ENCODE peak calls at places on chromosomes 13 and 19, in four cellular contexts. J is HepG2, X is GM12878, K is K562. D is an unnamed sample.

GRCh38 chr19:6393982-6394412 is 1.0 kb upstream of the GTF2F1 start:
- DNase-seq in X (peak; percentile 63), J (no peak), K (no peak), D (no peak)

GRCh38 chr19:47093841-47094240 is 19.7 kb downstream of the ZC3H4 start:
- DNase-seq in X (no peak), J (no peak), K (no peak), D (no peak)

GRCh38 chr19:50258918-50259372 is 55.5 kb downstream of the MYH14 start:
- DNase-seq in K (peak; percentile 67), J (no peak), X (no peak), D (peak; percentile 42)

GRCh38 chr19:10872551-10873107 is 1.3 kb downstream of the CARM1 start:
- DNase-seq in X (no peak), J (no peak), K (no peak), D (no peak)

GRCh38 chr19:33302974-33303790 is 848 bp upstream of the CEBPA start:
- DNase-seq in K (no peak), J (no peak), X (no peak), D (peak; percentile 66)

GRCh38 chr19:46480409-46480808 is 9.0 kb upstream of the PNMA8A start:
- DNase-seq in K (no peak), J (no peak), X (no peak), D (no peak)

GRCh38 chr19:44776402-44777096 is 1.1 kb upstream of the CBLC start:
- DNase-seq in K (no peak), X (no peak), J (no peak), D (no peak)

GRCh38 chr19:41882568-41883462 is at the start of gene ARHGEF1:
- DNase-seq in K (peak; percentile 89), J (no peak), X (no peak), D (no peak)

GRCh38 chr19:58385313-58386165 is 1.5 kb upstream of the RPS5 start:
- DNase-seq in X (no peak), K (no peak), J (no peak), D (no peak)

DNA sequence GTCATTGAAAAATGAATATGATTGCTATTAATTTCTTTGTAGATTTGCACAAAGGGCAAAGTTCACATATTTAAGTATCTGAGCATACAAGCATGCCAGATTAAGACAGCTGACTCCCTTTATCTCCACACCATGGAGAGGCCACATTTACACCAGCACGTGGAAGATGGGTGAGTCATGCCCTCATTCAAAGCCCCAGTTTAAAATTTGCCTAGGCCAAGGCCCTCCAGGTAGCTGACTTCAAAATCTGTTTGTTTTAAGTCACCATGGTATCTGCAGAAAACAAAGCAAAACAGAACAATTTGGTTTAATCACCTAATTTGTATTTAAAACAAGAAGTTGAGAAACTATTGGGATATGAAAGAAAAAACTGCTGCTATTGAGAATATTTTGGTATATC is 109.2 kb downstream of the ESD start:
- DNase-seq in X (no peak), J (peak; percentile 80), K (peak; percentile 8), D (peak; percentile 25)
- TF ChIP-seq MYC in X (no peak), J (peak; percentile 33), K (no peak), D (no peak)

GRCh38 chr13:96091164-96091931 is 1.4 kb downstream of the HS6ST3 start:
- DNase-seq in K (no peak), X (no peak), J (no peak), D (no peak)

GRCh38 chr13:96086736-96087135 is 3.2 kb upstream of the HS6ST3 start:
- DNase-seq in J (no peak), K (no peak), X (no peak), D (no peak)

GRCh38 chr13:96090240-96091101 is 564 bp downstream of the HS6ST3 start:
- DNase-seq in K (peak; percentile 8), X (no peak), J (no peak), D (no peak)

GRCh38 chr13:96089749-96090239 is at the start of gene HS6ST3:
- DNase-seq in X (no peak), J (no peak), K (peak; percentile 6), D (peak; percentile 31)

DNA sequence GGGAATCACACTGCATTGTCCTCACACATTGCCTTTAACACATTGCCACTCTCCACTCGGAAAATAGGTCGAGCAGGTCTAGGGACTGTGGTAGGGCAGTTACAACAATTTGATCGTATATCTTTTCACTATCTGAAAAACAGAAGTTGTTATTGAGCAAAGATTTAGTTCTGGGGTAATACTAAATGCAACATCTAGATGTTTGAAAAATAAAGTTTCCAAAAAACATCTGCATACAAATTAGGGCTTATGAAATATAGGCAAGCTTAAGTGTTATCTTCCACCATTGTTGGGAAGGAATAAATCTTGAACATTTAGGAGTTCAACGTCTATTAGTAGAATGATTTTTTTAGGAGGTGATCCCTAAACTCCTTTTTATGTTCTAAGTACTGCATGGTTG is 768 bp upstream of the HS6ST3 start:
- DNase-seq in K (no peak), X (no peak), J (no peak), D (no peak)
- H3K4me2 ChIP-seq in K (no peak overlapping the region), X (no peak overlapping the region), J (no peak overlapping the region), D (peak overlapping the region; percentile 98)

DNA sequence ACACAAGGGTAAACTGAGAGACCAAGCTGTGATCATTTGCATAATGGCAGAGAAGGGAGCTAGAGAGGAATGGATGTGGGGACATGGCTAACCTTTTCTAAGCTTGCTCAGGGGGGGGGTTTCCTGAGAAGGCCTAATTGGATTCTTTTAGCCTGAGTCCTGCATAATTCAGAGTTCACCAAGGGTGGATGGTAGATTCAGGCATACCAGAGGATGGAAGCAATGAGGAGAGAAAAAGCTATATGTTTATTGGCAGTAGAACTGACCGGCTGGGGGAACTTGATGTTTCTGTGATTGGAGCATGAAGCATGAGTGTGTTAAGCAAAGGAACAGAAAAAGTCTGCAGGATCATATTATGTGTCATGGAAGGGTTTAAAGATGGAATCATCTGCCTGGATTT is 65.9 kb upstream of the KLF12 start:
- DNase-seq in K (no peak), X (no peak), J (no peak), D (no peak)
- TF ChIP-seq CEBPB in K (no peak), X (no peak), J (no peak), D (no peak)

DNA sequence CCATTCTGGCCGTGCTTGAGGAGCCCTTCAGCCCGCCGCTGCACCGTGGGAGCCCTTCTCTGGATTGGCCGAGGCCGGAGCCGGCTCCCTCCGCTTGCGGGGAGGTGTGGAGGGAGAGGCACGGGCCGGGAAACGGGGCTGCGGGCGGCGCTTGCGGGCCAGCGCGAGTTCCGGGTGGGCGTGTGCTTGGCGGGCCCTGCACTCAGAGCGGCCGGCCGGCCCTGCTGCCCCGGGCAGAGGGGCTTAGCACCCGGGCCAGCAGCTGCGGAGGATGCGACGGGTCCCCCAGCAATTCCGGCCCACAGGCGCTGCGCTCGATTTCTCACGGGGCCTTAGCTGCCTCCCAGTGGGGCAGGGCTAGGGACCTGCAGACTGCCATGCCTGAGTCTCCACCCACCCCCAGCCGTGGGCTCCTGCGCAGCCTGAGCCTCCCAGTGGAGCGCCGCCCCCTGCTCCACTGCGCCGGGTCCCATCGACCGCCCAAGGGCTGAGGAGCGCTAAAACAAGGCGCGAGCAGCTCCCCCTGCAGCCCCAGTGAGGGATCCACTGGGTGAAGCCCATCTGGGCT is 76.5 kb downstream of the PCDH20 start:
- DNase-seq in X (no peak), J (no peak), K (no peak), D (no peak)
- TF ChIP-seq MYC in X (no peak), J (no peak), K (no peak), D (no peak)

GRCh38 chr13:44918323-44919102 is 70.8 kb downstream of the NUFIP1 start:
- DNase-seq in X (no peak), J (peak; percentile 88), K (peak; percentile 67), D (peak; percentile 51)

GRCh38 chr13:44917589-44918322 is 71.5 kb downstream of the NUFIP1 start:
- DNase-seq in K (peak; percentile 80), J (peak; percentile 92), X (peak; percentile 98), D (peak; percentile 95)

GRCh38 chr13:44920013-44920412 is 69.3 kb downstream of the NUFIP1 start:
- DNase-seq in K (no peak), J (no peak), X (no peak), D (no peak)

GRCh38 chr13:44921478-44921877 is 67.8 kb downstream of the NUFIP1 start:
- DNase-seq in J (peak; percentile 72), K (no peak), X (no peak), D (no peak)

DNA sequence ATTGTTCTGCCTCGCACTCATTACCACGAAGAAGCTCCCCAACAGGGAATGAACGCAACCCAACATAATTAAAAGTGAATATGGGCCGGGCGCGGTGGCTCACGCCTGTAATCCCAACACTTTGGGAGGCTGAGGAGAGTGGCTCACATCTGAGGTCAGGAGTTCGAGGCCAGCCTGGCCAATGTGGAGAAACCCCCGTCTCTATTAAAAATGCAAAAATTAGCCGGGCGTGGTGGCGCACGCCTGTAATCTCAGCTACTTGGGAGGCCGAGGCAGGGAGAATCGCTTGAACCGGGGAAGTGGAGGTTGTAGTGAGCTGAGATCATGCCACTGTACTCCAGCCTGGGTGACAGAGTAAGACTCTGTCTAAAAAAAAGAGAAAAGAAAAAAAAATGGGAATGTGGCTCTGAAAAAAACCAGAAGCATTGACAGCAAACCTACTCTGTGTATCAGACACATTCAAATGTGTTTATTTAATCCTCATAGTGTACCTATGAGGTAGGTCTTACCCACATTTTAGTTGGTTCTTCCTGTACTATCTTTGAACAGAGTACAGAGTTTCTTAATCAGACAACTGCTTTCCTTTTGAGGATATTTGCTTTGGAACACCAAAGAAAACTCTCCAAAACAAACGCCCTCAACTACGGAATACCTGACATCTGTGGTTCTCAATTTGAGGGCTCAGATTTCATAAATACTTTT is 70.0 kb downstream of the NUFIP1 start:
- DNase-seq in X (no peak), K (no peak), J (no peak), D (no peak)
- H3K4me2 ChIP-seq in X (peak overlapping the region; percentile 79), K (peak overlapping the region; percentile 93), J (peak overlapping the region; percentile 89), D (peak overlapping the region; percentile 95)

GRCh38 chr19:54216869-54217268 is 5.9 kb downstream of the LILRB3 start:
- DNase-seq in X (no peak), J (no peak), K (no peak), D (no peak)

GRCh38 chr19:54218960-54219661 is 3.7 kb downstream of the LILRB3 start:
- DNase-seq in X (no peak), K (no peak), J (no peak), D (peak; percentile 30)

DNA sequence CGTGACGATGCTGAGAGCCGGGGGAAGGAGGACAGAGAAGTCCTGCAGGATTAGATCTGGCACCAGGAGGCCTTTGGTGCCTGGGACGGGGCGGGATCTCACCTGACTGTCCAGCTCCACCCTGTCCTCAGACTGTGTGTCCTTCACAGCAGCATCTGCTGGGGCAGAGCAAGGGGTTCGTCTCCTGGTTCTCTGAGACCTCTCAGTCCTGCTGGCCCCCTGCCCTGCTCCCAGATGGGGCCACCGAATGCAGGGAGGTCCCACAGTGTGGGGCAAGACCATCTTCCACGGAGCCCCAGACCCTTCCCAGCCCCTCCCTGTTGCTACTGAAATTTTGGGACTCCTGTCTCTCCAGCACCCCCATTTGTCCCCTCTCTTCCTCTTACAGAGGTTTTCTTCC is 4.5 kb downstream of the LILRB3 start:
- DNase-seq in X (no peak), K (no peak), J (no peak), D (no peak)
- TF ChIP-seq CEBPB in X (no peak), K (no peak), J (no peak), D (no peak)